ENCODE peak calls at places on chromosomes 13 and 19, in nine cellular contexts. One of them, this sample, is unnamed.

GRCh38 chr13:104936304-104936703 is 1599.2 kb downstream of the EFNB2 start:
- DNase-seq in fibroblast of lung: peak; percentile 2
- DNase-seq in transverse colon: no peak
- DNase-seq in ascending aorta: no peak
- DNase-seq in SK-N-SH: no peak
- DNase-seq in left lung: no peak
- DNase-seq in IMR-90: no peak
- DNase-seq in cardiac muscle cell: no peak
- DNase-seq in PC-3: no peak
- DNase-seq in this sample: no peak

GRCh38 chr13:112178769-112179168 is 111.8 kb downstream of the SOX1 start:
- DNase-seq in fibroblast of lung: no peak
- DNase-seq in transverse colon: no peak
- DNase-seq in ascending aorta: no peak
- DNase-seq in SK-N-SH: no peak
- DNase-seq in left lung: no peak
- DNase-seq in IMR-90: no peak
- DNase-seq in cardiac muscle cell: no peak
- DNase-seq in PC-3: no peak
- DNase-seq in this sample: no peak

GRCh38 chr13:26465514-26465913 is 92.0 kb upstream of the WASF3 start:
- DNase-seq in fibroblast of lung: no peak
- DNase-seq in transverse colon: no peak
- DNase-seq in ascending aorta: no peak
- DNase-seq in SK-N-SH: no peak
- DNase-seq in left lung: no peak
- DNase-seq in IMR-90: no peak
- DNase-seq in cardiac muscle cell: no peak
- DNase-seq in PC-3: no peak
- DNase-seq in this sample: no peak

GRCh38 chr13:100828226-100828625 is 153.6 kb upstream of the TMTC4 start:
- DNase-seq in fibroblast of lung: no peak
- DNase-seq in transverse colon: no peak
- DNase-seq in ascending aorta: no peak
- DNase-seq in SK-N-SH: peak; percentile 28
- DNase-seq in left lung: no peak
- DNase-seq in IMR-90: no peak
- DNase-seq in cardiac muscle cell: peak; percentile 5
- DNase-seq in PC-3: no peak
- DNase-seq in this sample: no peak

GRCh38 chr13:113219311-113219940 is 10.0 kb downstream of the CUL4A start:
- DNase-seq in fibroblast of lung: no peak
- DNase-seq in transverse colon: no peak
- DNase-seq in ascending aorta: no peak
- DNase-seq in SK-N-SH: no peak
- DNase-seq in left lung: peak; percentile 37
- DNase-seq in IMR-90: peak; percentile 14
- DNase-seq in cardiac muscle cell: no peak
- DNase-seq in PC-3: no peak
- DNase-seq in this sample: no peak

GRCh38 chr19:40576585-40577451 is at the start of gene SHKBP1:
- DNase-seq in fibroblast of lung: peak; percentile 95
- DNase-seq in transverse colon: peak; percentile 96
- DNase-seq in ascending aorta: peak; percentile 80
- DNase-seq in SK-N-SH: peak; percentile 98
- DNase-seq in left lung: peak; percentile 94
- DNase-seq in IMR-90: peak; percentile 92
- DNase-seq in cardiac muscle cell: peak; percentile 94
- DNase-seq in PC-3: peak; percentile 93
- DNase-seq in this sample: peak; percentile 95

GRCh38 chr19:22619932-22620331 is 14.2 kb upstream of the ZNF492 start:
- DNase-seq in fibroblast of lung: no peak
- DNase-seq in transverse colon: no peak
- DNase-seq in ascending aorta: no peak
- DNase-seq in SK-N-SH: no peak
- DNase-seq in left lung: no peak
- DNase-seq in IMR-90: no peak
- DNase-seq in cardiac muscle cell: no peak
- DNase-seq in PC-3: no peak
- DNase-seq in this sample: no peak

GRCh38 chr13:52695856-52696255 is 43.2 kb downstream of the SUGT1 start:
- DNase-seq in fibroblast of lung: peak; percentile 65
- DNase-seq in transverse colon: no peak
- DNase-seq in ascending aorta: no peak
- DNase-seq in SK-N-SH: no peak
- DNase-seq in left lung: no peak
- DNase-seq in IMR-90: peak; percentile 67
- DNase-seq in cardiac muscle cell: no peak
- DNase-seq in PC-3: peak; percentile 19
- DNase-seq in this sample: no peak

GRCh38 chr13:27283906-27284523 is 13.4 kb downstream of the RASL11A start:
- DNase-seq in fibroblast of lung: peak; percentile 66
- DNase-seq in transverse colon: peak; percentile 21
- DNase-seq in ascending aorta: no peak
- DNase-seq in SK-N-SH: peak; percentile 28
- DNase-seq in left lung: no peak
- DNase-seq in IMR-90: no peak
- DNase-seq in cardiac muscle cell: no peak
- DNase-seq in PC-3: peak; percentile 59
- DNase-seq in this sample: no peak

GRCh38 chr13:46207828-46208227 is 3.9 kb upstream of the LRRC63 start:
- DNase-seq in fibroblast of lung: no peak
- DNase-seq in transverse colon: no peak
- DNase-seq in ascending aorta: no peak
- DNase-seq in SK-N-SH: no peak
- DNase-seq in left lung: no peak
- DNase-seq in IMR-90: no peak
- DNase-seq in cardiac muscle cell: no peak
- DNase-seq in PC-3: no peak
- DNase-seq in this sample: no peak

GRCh38 chr19:19071897-19072296 is 8.1 kb downstream of the SLC25A42 start:
- DNase-seq in fibroblast of lung: no peak
- DNase-seq in transverse colon: no peak
- DNase-seq in ascending aorta: no peak
- DNase-seq in SK-N-SH: no peak
- DNase-seq in left lung: no peak
- DNase-seq in IMR-90: no peak
- DNase-seq in cardiac muscle cell: no peak
- DNase-seq in PC-3: no peak
- DNase-seq in this sample: no peak

GRCh38 chr13:41029629-41030028 is 10.5 kb upstream of the ELF1 start:
- DNase-seq in fibroblast of lung: no peak
- DNase-seq in transverse colon: no peak
- DNase-seq in ascending aorta: no peak
- DNase-seq in SK-N-SH: no peak
- DNase-seq in left lung: no peak
- DNase-seq in IMR-90: no peak
- DNase-seq in cardiac muscle cell: no peak
- DNase-seq in PC-3: peak; percentile 10
- DNase-seq in this sample: no peak

GRCh38 chr13:78829821-78830220 is 170.9 kb upstream of the OBI1 start:
- DNase-seq in fibroblast of lung: no peak
- DNase-seq in transverse colon: no peak
- DNase-seq in ascending aorta: no peak
- DNase-seq in SK-N-SH: no peak
- DNase-seq in left lung: no peak
- DNase-seq in IMR-90: no peak
- DNase-seq in cardiac muscle cell: no peak
- DNase-seq in PC-3: no peak
- DNase-seq in this sample: no peak

GRCh38 chr19:43956827-43957226 is 5.8 kb downstream of the ZNF221 start:
- DNase-seq in fibroblast of lung: no peak
- DNase-seq in transverse colon: no peak
- DNase-seq in ascending aorta: no peak
- DNase-seq in SK-N-SH: no peak
- DNase-seq in left lung: no peak
- DNase-seq in IMR-90: no peak
- DNase-seq in cardiac muscle cell: no peak
- DNase-seq in PC-3: no peak
- DNase-seq in this sample: no peak

GRCh38 chr13:52738719-52739467 is 727 bp downstream of the CNMD start:
- DNase-seq in fibroblast of lung: no peak
- DNase-seq in transverse colon: no peak
- DNase-seq in ascending aorta: no peak
- DNase-seq in SK-N-SH: no peak
- DNase-seq in left lung: peak; percentile 82
- DNase-seq in IMR-90: no peak
- DNase-seq in cardiac muscle cell: peak; percentile 67
- DNase-seq in PC-3: no peak
- DNase-seq in this sample: peak; percentile 40

GRCh38 chr19:1066748-1067340 is at the start of gene ARHGAP45:
- DNase-seq in fibroblast of lung: no peak
- DNase-seq in transverse colon: peak; percentile 70
- DNase-seq in ascending aorta: no peak
- DNase-seq in SK-N-SH: peak; percentile 66
- DNase-seq in left lung: peak; percentile 93
- DNase-seq in IMR-90: no peak
- DNase-seq in cardiac muscle cell: no peak
- DNase-seq in PC-3: peak; percentile 48
- DNase-seq in this sample: no peak

GRCh38 chr19:33208904-33209843 is 15.0 kb downstream of the LRP3 start:
- DNase-seq in fibroblast of lung: no peak
- DNase-seq in transverse colon: no peak
- DNase-seq in ascending aorta: no peak
- DNase-seq in SK-N-SH: peak; percentile 40
- DNase-seq in left lung: peak; percentile 59
- DNase-seq in IMR-90: no peak
- DNase-seq in cardiac muscle cell: no peak
- DNase-seq in PC-3: no peak
- DNase-seq in this sample: no peak

DNA sequence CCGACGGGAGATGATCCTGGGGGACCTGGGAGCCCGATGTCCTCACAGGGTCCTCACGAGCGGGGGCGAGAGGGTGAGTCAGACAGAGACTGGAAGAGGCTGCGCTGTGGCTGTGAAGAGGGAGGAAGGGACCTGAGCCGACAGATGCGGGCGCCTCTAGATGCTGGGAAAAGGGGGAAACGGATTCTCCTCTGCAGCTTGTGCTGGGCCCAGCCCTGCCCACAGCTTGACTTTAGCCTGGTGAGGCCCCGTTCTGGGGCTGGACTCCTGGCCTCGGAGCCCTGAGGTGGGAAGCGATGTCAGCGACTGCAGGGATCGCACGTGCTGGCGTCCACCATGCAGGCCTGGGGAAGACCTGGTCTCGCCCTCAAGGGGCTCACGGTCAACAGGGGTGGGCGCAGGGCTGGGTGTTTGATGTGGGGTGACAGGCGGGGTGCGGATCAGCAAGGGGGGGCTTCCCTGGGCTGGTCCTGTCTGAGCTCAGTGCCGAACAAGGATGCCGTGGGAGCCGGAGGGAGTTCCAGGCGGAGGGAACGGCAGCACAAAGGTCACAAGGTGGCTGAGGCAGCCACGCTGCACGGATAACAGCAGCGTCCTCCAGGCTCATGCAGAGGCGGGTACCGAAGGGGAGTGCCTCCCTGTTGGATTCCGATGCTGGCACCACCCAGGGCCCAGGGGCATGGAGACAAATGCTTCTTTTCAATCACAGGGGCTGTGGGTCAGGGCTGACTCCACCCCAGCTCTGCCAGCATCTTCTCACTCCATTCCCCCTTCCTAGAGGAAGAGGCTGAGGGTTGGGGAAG is 31.7 kb downstream of the PIP5K1C start:
- DNase-seq in fibroblast of lung: no peak
- DNase-seq in transverse colon: no peak
- DNase-seq in ascending aorta: no peak
- DNase-seq in SK-N-SH: no peak
- DNase-seq in left lung: no peak
- DNase-seq in IMR-90: peak; percentile 39
- DNase-seq in cardiac muscle cell: no peak
- DNase-seq in PC-3: no peak
- DNase-seq in this sample: no peak
- H3K36me3 ChIP-seq in fibroblast of lung: peaks cover 11% of the 10 kb centered on the region
- H3K36me3 ChIP-seq in transverse colon: no peaks in the 10 kb centered on the region
- H3K36me3 ChIP-seq in ascending aorta: peaks cover 31% of the 10 kb centered on the region
- H3K36me3 ChIP-seq in SK-N-SH: no peaks in the 10 kb centered on the region
- H3K36me3 ChIP-seq in left lung: no peaks in the 10 kb centered on the region
- H3K36me3 ChIP-seq in IMR-90: peaks cover 11% of the 10 kb centered on the region
- H3K36me3 ChIP-seq in cardiac muscle cell: no peaks in the 10 kb centered on the region
- H3K36me3 ChIP-seq in PC-3: no peaks in the 10 kb centered on the region
- H3K36me3 ChIP-seq in this sample: no peaks in the 10 kb centered on the region

GRCh38 chr13:49258097-49258796 is 10.5 kb downstream of the CDADC1 start:
- DNase-seq in fibroblast of lung: no peak
- DNase-seq in transverse colon: no peak
- DNase-seq in ascending aorta: no peak
- DNase-seq in SK-N-SH: no peak
- DNase-seq in left lung: no peak
- DNase-seq in IMR-90: no peak
- DNase-seq in cardiac muscle cell: no peak
- DNase-seq in PC-3: no peak
- DNase-seq in this sample: no peak
- H3K4me3 ChIP-seq in fibroblast of lung: peak overlapping the region; percentile 48
- H3K4me3 ChIP-seq in transverse colon: no peak overlapping the region
- H3K4me3 ChIP-seq in ascending aorta: peak overlapping the region; percentile 35
- H3K4me3 ChIP-seq in SK-N-SH: no peak overlapping the region
- H3K4me3 ChIP-seq in left lung: peak overlapping the region; percentile 9
- H3K4me3 ChIP-seq in IMR-90: no peak overlapping the region
- H3K4me3 ChIP-seq in cardiac muscle cell: no peak overlapping the region
- H3K4me3 ChIP-seq in PC-3: no peak overlapping the region
- H3K4me3 ChIP-seq in this sample: no peak overlapping the region

DNA sequence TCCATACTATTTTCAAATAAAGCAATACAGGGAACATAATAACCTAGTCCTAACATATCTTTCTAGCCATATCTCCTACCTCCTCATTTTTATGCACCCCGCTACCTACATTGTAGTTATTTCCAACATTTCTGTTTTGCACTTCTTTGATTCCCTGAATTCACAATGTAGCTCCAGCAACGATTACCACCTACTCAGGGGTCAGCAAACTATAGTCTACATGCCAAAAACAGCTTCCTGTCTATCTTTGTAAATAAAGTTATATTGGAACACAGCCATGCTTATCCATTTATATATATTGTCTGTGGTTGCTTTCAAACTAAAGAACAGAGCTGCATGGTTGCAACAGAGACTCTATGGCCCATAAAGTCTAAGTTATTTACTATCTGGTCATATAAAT is 16.7 kb downstream of the MYCBP2 start:
- DNase-seq in fibroblast of lung: no peak
- DNase-seq in transverse colon: no peak
- DNase-seq in ascending aorta: no peak
- DNase-seq in SK-N-SH: no peak
- DNase-seq in left lung: no peak
- DNase-seq in IMR-90: no peak
- DNase-seq in cardiac muscle cell: no peak
- DNase-seq in PC-3: no peak
- DNase-seq in this sample: no peak
- H3K4me1 ChIP-seq in fibroblast of lung: peaks cover 2% of the 10 kb centered on the region
- H3K4me1 ChIP-seq in transverse colon: peaks cover 6% of the 10 kb centered on the region
- H3K4me1 ChIP-seq in ascending aorta: peaks cover 58% of the 10 kb centered on the region
- H3K4me1 ChIP-seq in SK-N-SH: peaks cover 4% of the 10 kb centered on the region
- H3K4me1 ChIP-seq in left lung: peaks cover 70% of the 10 kb centered on the region
- H3K4me1 ChIP-seq in IMR-90: peaks cover 12% of the 10 kb centered on the region
- H3K4me1 ChIP-seq in cardiac muscle cell: no peaks in the 10 kb centered on the region
- H3K4me1 ChIP-seq in PC-3: peaks cover 12% of the 10 kb centered on the region
- H3K4me1 ChIP-seq in this sample: no peaks in the 10 kb centered on the region

DNA sequence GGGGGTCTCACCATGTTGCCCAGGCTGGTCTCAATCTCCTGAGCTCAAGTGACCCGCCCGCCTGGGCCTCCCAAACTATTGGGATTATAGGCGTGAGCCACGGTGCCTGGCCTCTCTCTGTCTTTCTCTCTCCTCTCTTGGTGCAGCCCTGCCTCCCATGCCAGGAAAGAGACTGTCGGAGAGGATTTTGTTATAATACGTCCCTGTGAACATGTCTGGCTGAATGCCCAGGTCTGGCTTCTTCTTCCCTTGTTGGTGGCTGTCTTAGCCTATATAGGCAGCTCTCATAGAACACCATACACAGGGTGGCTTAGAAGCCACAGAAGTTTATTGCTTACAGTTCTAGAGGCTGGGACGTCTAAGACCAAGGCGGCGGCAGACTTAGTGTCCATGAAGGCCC is 46.4 kb downstream of the PEX11G start:
- DNase-seq in fibroblast of lung: no peak
- DNase-seq in transverse colon: no peak
- DNase-seq in ascending aorta: no peak
- DNase-seq in SK-N-SH: no peak
- DNase-seq in left lung: no peak
- DNase-seq in IMR-90: no peak
- DNase-seq in cardiac muscle cell: no peak
- DNase-seq in PC-3: no peak
- DNase-seq in this sample: peak; percentile 71
- H3K36me3 ChIP-seq in fibroblast of lung: peaks cover 5% of the 10 kb centered on the region
- H3K36me3 ChIP-seq in transverse colon: no peaks in the 10 kb centered on the region
- H3K36me3 ChIP-seq in ascending aorta: peaks cover 62% of the 10 kb centered on the region
- H3K36me3 ChIP-seq in SK-N-SH: peaks cover 12% of the 10 kb centered on the region
- H3K36me3 ChIP-seq in left lung: peaks cover 8% of the 10 kb centered on the region
- H3K36me3 ChIP-seq in IMR-90: peaks cover 40% of the 10 kb centered on the region
- H3K36me3 ChIP-seq in cardiac muscle cell: peaks cover 16% of the 10 kb centered on the region
- H3K36me3 ChIP-seq in PC-3: peaks cover 41% of the 10 kb centered on the region
- H3K36me3 ChIP-seq in this sample: peaks cover 20% of the 10 kb centered on the region